ENCODE peak calls at places on chromosomes 5 and 9, in eight cellular contexts. One of them, this sample, is unnamed.
A peak's percentile ranks its signal among the peaks of the same experiment; 100 is the strongest.

GRCh38 chr5:119302916-119303897 is 52.6 kb upstream of the TNFAIP8 start:
- DNase-seq in IMR-90: peak; percentile 99
- DNase-seq in heart left ventricle: no peak
- DNase-seq in neuronal stem cell: no peak
- DNase-seq in esophagus squamous epithelium: no peak
- DNase-seq in tibial artery: no peak
- DNase-seq in pancreas: no peak
- DNase-seq in fibroblast of lung: peak; percentile 99
- DNase-seq in this sample: no peak

GRCh38 chr5:41087461-41087860 is 16.3 kb upstream of the MROH2B start:
- DNase-seq in IMR-90: peak; percentile 96
- DNase-seq in heart left ventricle: no peak
- DNase-seq in neuronal stem cell: no peak
- DNase-seq in esophagus squamous epithelium: no peak
- DNase-seq in tibial artery: no peak
- DNase-seq in pancreas: no peak
- DNase-seq in fibroblast of lung: peak; percentile 84
- DNase-seq in this sample: no peak

GRCh38 chr9:89845321-89845720 is 240.5 kb downstream of the GADD45G start:
- DNase-seq in IMR-90: no peak
- DNase-seq in heart left ventricle: no peak
- DNase-seq in neuronal stem cell: no peak
- DNase-seq in esophagus squamous epithelium: no peak
- DNase-seq in tibial artery: no peak
- DNase-seq in pancreas: no peak
- DNase-seq in fibroblast of lung: no peak
- DNase-seq in this sample: no peak

GRCh38 chr5:112738180-112738560 is 485 bp downstream of the APC start:
- DNase-seq in IMR-90: no peak
- DNase-seq in heart left ventricle: no peak
- DNase-seq in neuronal stem cell: peak; percentile 18
- DNase-seq in esophagus squamous epithelium: no peak
- DNase-seq in tibial artery: no peak
- DNase-seq in pancreas: no peak
- DNase-seq in fibroblast of lung: peak; percentile 9
- DNase-seq in this sample: no peak

GRCh38 chr9:87771251-87772006 is 45.5 kb downstream of the CTSL start:
- DNase-seq in IMR-90: no peak
- DNase-seq in heart left ventricle: no peak
- DNase-seq in neuronal stem cell: peak; percentile 9
- DNase-seq in esophagus squamous epithelium: no peak
- DNase-seq in tibial artery: no peak
- DNase-seq in pancreas: no peak
- DNase-seq in fibroblast of lung: no peak
- DNase-seq in this sample: no peak

GRCh38 chr5:1723957-1724821 is 75.4 kb downstream of the MRPL36 start:
- DNase-seq in IMR-90: no peak
- DNase-seq in heart left ventricle: no peak
- DNase-seq in neuronal stem cell: no peak
- DNase-seq in esophagus squamous epithelium: no peak
- DNase-seq in tibial artery: peak; percentile 5
- DNase-seq in pancreas: peak; percentile 46
- DNase-seq in fibroblast of lung: no peak
- DNase-seq in this sample: no peak

GRCh38 chr5:159331099-159331973 is 1.0 kb upstream of the IL12B start:
- DNase-seq in IMR-90: peak; percentile 19
- DNase-seq in heart left ventricle: peak; percentile 79
- DNase-seq in neuronal stem cell: peak; percentile 52
- DNase-seq in esophagus squamous epithelium: no peak
- DNase-seq in tibial artery: peak; percentile 62
- DNase-seq in pancreas: peak; percentile 81
- DNase-seq in fibroblast of lung: peak; percentile 43
- DNase-seq in this sample: peak; percentile 48

GRCh38 chr5:159713254-159713653 is 203.0 kb upstream of the ADRA1B start:
- DNase-seq in IMR-90: no peak
- DNase-seq in heart left ventricle: no peak
- DNase-seq in neuronal stem cell: no peak
- DNase-seq in esophagus squamous epithelium: no peak
- DNase-seq in tibial artery: no peak
- DNase-seq in pancreas: no peak
- DNase-seq in fibroblast of lung: no peak
- DNase-seq in this sample: no peak

GRCh38 chr5:10866913-10867312 is 105.9 kb upstream of the DAP start:
- DNase-seq in IMR-90: peak; percentile 18
- DNase-seq in heart left ventricle: no peak
- DNase-seq in neuronal stem cell: no peak
- DNase-seq in esophagus squamous epithelium: no peak
- DNase-seq in tibial artery: no peak
- DNase-seq in pancreas: no peak
- DNase-seq in fibroblast of lung: no peak
- DNase-seq in this sample: no peak

GRCh38 chr5:39453606-39454005 is 28.8 kb upstream of the DAB2 start:
- DNase-seq in IMR-90: no peak
- DNase-seq in heart left ventricle: no peak
- DNase-seq in neuronal stem cell: no peak
- DNase-seq in esophagus squamous epithelium: no peak
- DNase-seq in tibial artery: no peak
- DNase-seq in pancreas: no peak
- DNase-seq in fibroblast of lung: peak; percentile 65
- DNase-seq in this sample: no peak

GRCh38 chr9:38284768-38285080 is 107.8 kb upstream of the ALDH1B1 start:
- DNase-seq in IMR-90: no peak
- DNase-seq in heart left ventricle: no peak
- DNase-seq in neuronal stem cell: peak; percentile 37
- DNase-seq in esophagus squamous epithelium: no peak
- DNase-seq in tibial artery: no peak
- DNase-seq in pancreas: no peak
- DNase-seq in fibroblast of lung: no peak
- DNase-seq in this sample: no peak

GRCh38 chr5:137158691-137159090 is 340.4 kb downstream of the SPOCK1 start:
- DNase-seq in IMR-90: no peak
- DNase-seq in heart left ventricle: no peak
- DNase-seq in neuronal stem cell: no peak
- DNase-seq in esophagus squamous epithelium: no peak
- DNase-seq in tibial artery: no peak
- DNase-seq in pancreas: no peak
- DNase-seq in fibroblast of lung: no peak
- DNase-seq in this sample: no peak

GRCh38 chr9:81032030-81032572 is 657.2 kb downstream of the TLE1 start:
- DNase-seq in IMR-90: peak; percentile 89
- DNase-seq in heart left ventricle: peak; percentile 57
- DNase-seq in neuronal stem cell: no peak
- DNase-seq in esophagus squamous epithelium: no peak
- DNase-seq in tibial artery: no peak
- DNase-seq in pancreas: no peak
- DNase-seq in fibroblast of lung: peak; percentile 95
- DNase-seq in this sample: no peak

GRCh38 chr9:89384783-89385182 is 66.5 kb downstream of the SECISBP2 start:
- DNase-seq in IMR-90: no peak
- DNase-seq in heart left ventricle: no peak
- DNase-seq in neuronal stem cell: no peak
- DNase-seq in esophagus squamous epithelium: no peak
- DNase-seq in tibial artery: no peak
- DNase-seq in pancreas: no peak
- DNase-seq in fibroblast of lung: no peak
- DNase-seq in this sample: no peak

GRCh38 chr9:14347408-14348224 is 33.7 kb upstream of the NFIB start:
- DNase-seq in IMR-90: no peak
- DNase-seq in heart left ventricle: peak; percentile 63
- DNase-seq in neuronal stem cell: no peak
- DNase-seq in esophagus squamous epithelium: no peak
- DNase-seq in tibial artery: peak; percentile 69
- DNase-seq in pancreas: no peak
- DNase-seq in fibroblast of lung: peak; percentile 49
- DNase-seq in this sample: peak; percentile 53

DNA sequence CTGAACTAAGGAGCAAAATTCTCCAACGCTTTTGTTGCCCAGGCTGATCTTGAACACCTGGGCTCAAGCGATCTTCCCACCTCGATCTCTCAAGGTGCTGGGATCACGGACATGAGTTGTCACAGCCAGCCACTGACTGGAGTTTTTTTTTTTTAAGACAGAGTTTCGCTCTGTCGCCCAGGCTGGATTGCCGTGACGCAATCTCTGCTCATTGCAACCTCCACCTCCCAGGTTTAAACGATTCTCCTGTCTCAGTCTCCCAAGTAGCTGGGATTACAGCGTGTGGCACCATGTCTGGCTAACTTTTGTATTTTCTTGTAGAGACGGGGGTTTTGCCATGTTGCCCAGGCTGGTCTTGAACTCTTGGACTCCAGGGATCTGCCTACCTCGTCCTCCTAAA is 58.2 kb downstream of the EHMT1 start:
- DNase-seq in IMR-90: no peak
- DNase-seq in heart left ventricle: no peak
- DNase-seq in neuronal stem cell: no peak
- DNase-seq in esophagus squamous epithelium: no peak
- DNase-seq in tibial artery: no peak
- DNase-seq in pancreas: no peak
- DNase-seq in fibroblast of lung: no peak
- DNase-seq in this sample: no peak
- H3K4me1 ChIP-seq in IMR-90: peaks cover 27% of the 10 kb centered on the region
- H3K4me1 ChIP-seq in heart left ventricle: peaks cover 59% of the 10 kb centered on the region
- H3K4me1 ChIP-seq in neuronal stem cell: peaks cover 29% of the 10 kb centered on the region
- H3K4me1 ChIP-seq in esophagus squamous epithelium: peaks cover 52% of the 10 kb centered on the region
- H3K4me1 ChIP-seq in tibial artery: peaks cover 33% of the 10 kb centered on the region
- H3K4me1 ChIP-seq in pancreas: no peaks in the 10 kb centered on the region
- H3K4me1 ChIP-seq in fibroblast of lung: peaks cover 2% of the 10 kb centered on the region
- H3K4me1 ChIP-seq in this sample: peaks cover 40% of the 10 kb centered on the region

GRCh38 chr5:14685757-14686156 is 21.2 kb downstream of the OTULIN start:
- DNase-seq in IMR-90: peak; percentile 69
- DNase-seq in heart left ventricle: no peak
- DNase-seq in neuronal stem cell: peak; percentile 23
- DNase-seq in esophagus squamous epithelium: no peak
- DNase-seq in tibial artery: no peak
- DNase-seq in pancreas: no peak
- DNase-seq in fibroblast of lung: peak; percentile 60
- DNase-seq in this sample: peak; percentile 25
- H3K4me3 ChIP-seq in IMR-90: no peak overlapping the region
- H3K4me3 ChIP-seq in heart left ventricle: no peak overlapping the region
- H3K4me3 ChIP-seq in neuronal stem cell: no peak overlapping the region
- H3K4me3 ChIP-seq in esophagus squamous epithelium: no peak overlapping the region
- H3K4me3 ChIP-seq in tibial artery: no peak overlapping the region
- H3K4me3 ChIP-seq in pancreas: no peak overlapping the region
- H3K4me3 ChIP-seq in fibroblast of lung: no peak overlapping the region
- H3K4me3 ChIP-seq in this sample: no peak overlapping the region

DNA sequence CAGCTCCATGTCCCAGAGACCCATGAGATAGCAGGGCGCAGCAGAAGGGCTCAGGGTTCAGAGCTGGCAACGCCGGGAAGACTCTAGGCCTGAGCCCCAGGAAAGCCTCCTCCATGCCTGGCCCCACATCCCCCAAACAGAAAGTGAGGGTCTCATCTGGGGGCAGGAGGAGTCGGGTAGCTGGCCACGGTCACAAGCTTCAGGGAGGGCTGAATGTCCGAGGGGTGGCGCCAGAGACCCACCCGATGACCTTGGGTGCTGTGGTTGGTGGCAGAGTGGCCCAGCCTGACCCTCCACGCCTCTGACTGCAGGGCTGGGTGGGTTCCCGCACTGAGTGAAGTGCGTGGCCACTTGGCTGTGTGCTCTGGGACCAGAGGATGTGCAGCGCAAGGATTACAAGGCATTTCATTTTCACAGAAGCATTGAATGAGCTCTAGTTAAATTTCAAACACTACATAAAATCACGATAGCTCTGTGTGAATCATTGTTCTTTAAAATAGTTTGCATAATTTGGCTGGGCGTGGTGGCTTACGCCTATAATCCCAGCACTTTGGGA is 3.0 kb downstream of the C8G start:
- DNase-seq in IMR-90: peak; percentile 4
- DNase-seq in heart left ventricle: peak; percentile 77
- DNase-seq in neuronal stem cell: no peak
- DNase-seq in esophagus squamous epithelium: no peak
- DNase-seq in tibial artery: no peak
- DNase-seq in pancreas: peak; percentile 61
- DNase-seq in fibroblast of lung: no peak
- DNase-seq in this sample: peak; percentile 67
- H3K27ac ChIP-seq in IMR-90: no peak overlapping the region
- H3K27ac ChIP-seq in heart left ventricle: peak overlapping the region; percentile 66
- H3K27ac ChIP-seq in neuronal stem cell: no peak overlapping the region
- H3K27ac ChIP-seq in esophagus squamous epithelium: peak overlapping the region; percentile 91
- H3K27ac ChIP-seq in tibial artery: no peak overlapping the region
- H3K27ac ChIP-seq in pancreas: no peak overlapping the region
- H3K27ac ChIP-seq in fibroblast of lung: no peak overlapping the region
- H3K27ac ChIP-seq in this sample: peak overlapping the region; percentile 72

DNA sequence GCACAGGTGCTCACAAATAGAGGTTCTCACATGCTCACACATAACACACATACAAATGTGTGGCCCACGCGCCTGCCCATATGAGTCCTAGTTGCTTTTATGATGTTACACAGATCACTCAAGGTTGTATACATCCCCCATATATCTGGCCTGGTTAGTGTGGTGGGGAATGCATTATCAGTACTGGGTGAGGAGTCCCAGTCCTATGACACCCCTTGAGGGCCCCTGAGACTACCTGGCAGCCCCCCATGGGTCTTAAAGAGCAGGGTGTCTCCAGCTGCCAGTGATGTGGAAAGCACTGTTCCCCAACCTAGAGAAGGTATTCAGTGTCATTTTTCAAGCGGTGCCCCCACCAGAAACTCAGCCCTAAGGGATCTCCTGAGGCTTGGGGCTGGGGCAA is 2.8 kb upstream of the HAND1 start:
- DNase-seq in IMR-90: no peak
- DNase-seq in heart left ventricle: no peak
- DNase-seq in neuronal stem cell: no peak
- DNase-seq in esophagus squamous epithelium: no peak
- DNase-seq in tibial artery: no peak
- DNase-seq in pancreas: no peak
- DNase-seq in fibroblast of lung: no peak
- DNase-seq in this sample: no peak
- H3K4me1 ChIP-seq in IMR-90: peaks cover 2% of the 10 kb centered on the region
- H3K4me1 ChIP-seq in heart left ventricle: peaks cover 38% of the 10 kb centered on the region
- H3K4me1 ChIP-seq in neuronal stem cell: peaks cover 7% of the 10 kb centered on the region
- H3K4me1 ChIP-seq in esophagus squamous epithelium: peaks cover 68% of the 10 kb centered on the region
- H3K4me1 ChIP-seq in tibial artery: peaks cover 52% of the 10 kb centered on the region
- H3K4me1 ChIP-seq in pancreas: no peaks in the 10 kb centered on the region
- H3K4me1 ChIP-seq in fibroblast of lung: no peaks in the 10 kb centered on the region
- H3K4me1 ChIP-seq in this sample: peaks cover 25% of the 10 kb centered on the region